ENCODE peak calls at places on chromosomes 11 and 22, in five cellular contexts. W is NCI-H82, P is Calu3, D is WTC11, C is MCF 10A. Z is an unnamed sample.

GRCh38 chr11:58061813-58062212 is 31.1 kb downstream of the OR6Q1 start:
- DNase-seq in C (peak), W (no peak), P (no peak), D (no peak), Z (no peak)

GRCh38 chr11:33329705-33330329 is 72.6 kb downstream of the HIPK3 start:
- DNase-seq in C (peak), P (peak), D (peak), W (peak), Z (no peak)

GRCh38 chr22:38973289-38974169 is 8.6 kb upstream of the APOBEC3B start:
- DNase-seq in C (peak), D (peak), P (peak), W (peak), Z (peak)

GRCh38 chr22:43228330-43228729 is 41.4 kb upstream of the TTLL12 start:
- DNase-seq in C (peak), D (peak), W (peak), P (peak), Z (no peak)

GRCh38 chr22:37165940-37166674 is 16.4 kb upstream of the IL2RB start:
- DNase-seq in W (no peak), P (no peak), D (no peak), C (no peak), Z (no peak)

GRCh38 chr22:23386822-23387580 is 193.1 kb downstream of the IGLL1 start:
- DNase-seq in P (no peak), C (no peak), W (no peak), D (peak), Z (no peak)

GRCh38 chr11:2531987-2532703 is 87.3 kb downstream of the KCNQ1 start:
- DNase-seq in W (no peak), C (no peak), D (no peak), P (no peak), Z (no peak)

GRCh38 chr22:32325811-32326237 is 31.8 kb upstream of the RFPL3 start:
- DNase-seq in W (no peak), P (no peak), C (no peak), D (peak), Z (no peak)

GRCh38 chr22:36349726-36350125 is 38.0 kb downstream of the MYH9 start:
- DNase-seq in C (peak), D (no peak), P (no peak), W (no peak), Z (no peak)

GRCh38 chr22:25062378-25063095 is 110.0 kb downstream of the KIAA1671 start:
- DNase-seq in C (no peak), W (no peak), P (no peak), D (no peak), Z (no peak)

GRCh38 chr11:93906486-93906885 is 56.1 kb upstream of the VSTM5 start:
- DNase-seq in D (no peak), W (no peak), P (no peak), C (no peak), Z (no peak)

GRCh38 chr22:41256898-41257260 is 16.1 kb upstream of the CHADL start:
- DNase-seq in P (no peak), D (no peak), W (no peak), C (peak), Z (no peak)

GRCh38 chr11:66970808-66971442 is 4.2 kb upstream of the C11orf86 start:
- DNase-seq in D (no peak), W (no peak), C (peak), P (peak), Z (no peak)

GRCh38 chr11:36313073-36313472 is 17.0 kb downstream of the PRR5L start:
- DNase-seq in P (no peak), C (no peak), D (no peak), W (no peak), Z (no peak)

GRCh38 chr11:75428989-75429640 is 3.9 kb downstream of the KLHL35 start:
- DNase-seq in W (peak), D (no peak), P (no peak), C (no peak), Z (no peak)

GRCh38 chr11:76453248-76453647 is 8.4 kb downstream of the EMSY start:
- DNase-seq in W (peak), D (no peak), P (no peak), C (no peak), Z (no peak)

GRCh38 chr11:94297967-94298576 is 6.3 kb upstream of the IZUMO1R start:
- DNase-seq in D (no peak), C (no peak), W (no peak), P (no peak), Z (no peak)

GRCh38 chr11:28702871-28703270 is 594.7 kb downstream of the METTL15 start:
- DNase-seq in C (no peak), W (no peak), D (no peak), P (peak), Z (no peak)

GRCh38 chr22:22720201-22720723 is 75.8 kb downstream of the GGTLC2 start:
- DNase-seq in D (peak), C (peak), P (peak), W (peak), Z (peak)

GRCh38 chr11:96314326-96315050 is 28.5 kb downstream of the MAML2 start:
- DNase-seq in C (no peak), W (no peak), D (no peak), P (peak), Z (no peak)

GRCh38 chr22:45804986-45805325 is 133.3 kb downstream of the ATXN10 start:
- DNase-seq in P (peak), D (no peak), W (no peak), C (peak), Z (no peak)

GRCh38 chr11:69351460-69351859 is 57.5 kb downstream of the MYEOV start:
- DNase-seq in C (no peak), P (no peak), W (no peak), D (no peak), Z (no peak)

GRCh38 chr11:128045094-128045725 is 542.1 kb downstream of the ETS1 start:
- DNase-seq in C (no peak), D (no peak), W (no peak), P (no peak), Z (no peak)

GRCh38 chr22:44659140-44659539 is 42.9 kb upstream of the PRR5 start:
- DNase-seq in C (no peak), D (no peak), W (no peak), P (no peak), Z (no peak)

GRCh38 chr11:82701847-82702520 is 31.7 kb downstream of the FAM181B start:
- DNase-seq in D (peak), W (peak), P (peak), C (peak), Z (peak)

GRCh38 chr11:43434893-43435292 is 76.2 kb downstream of the TTC17 start:
- DNase-seq in C (no peak), W (no peak), P (no peak), D (no peak), Z (no peak)

GRCh38 chr11:117328414-117329010 is 858 bp downstream of the CEP164 start:
- DNase-seq in D (no peak), W (peak), C (peak), P (no peak), Z (no peak)

GRCh38 chr22:48670317-48670716 is 1157.4 kb downstream of the BRD1 start:
- DNase-seq in C (no peak), P (no peak), W (no peak), D (no peak), Z (no peak)

GRCh38 chr11:20075627-20076026 is 84.6 kb downstream of the DBX1 start:
- DNase-seq in P (no peak), D (no peak), C (no peak), W (no peak), Z (no peak)

GRCh38 chr11:119000906-119001305 is 3.0 kb downstream of the CENATAC start:
- DNase-seq in D (no peak), C (no peak), W (no peak), P (no peak), Z (no peak)

GRCh38 chr22:44337658-44338004 is 24.9 kb upstream of the SHISAL1 start:
- DNase-seq in C (peak), W (no peak), D (no peak), P (peak), Z (no peak)

GRCh38 chr22:24390576-24390975 is 36.8 kb upstream of the ADORA2A start:
- DNase-seq in D (no peak), C (no peak), W (no peak), P (no peak), Z (no peak)

GRCh38 chr11:36452231-36452630 is 57.8 kb downstream of the TRAF6 start:
- DNase-seq in D (no peak), C (no peak), P (no peak), W (no peak), Z (no peak)

GRCh38 chr22:32748509-32748908 is 53.0 kb upstream of the TIMP3 start:
- DNase-seq in C (no peak), P (no peak), W (no peak), D (no peak), Z (no peak)

Z was measured in progenitor cell of endocrine pancreas.